ENCODE peak calls at places on chromosomes 7 and 10, in nine cellular contexts. V is putamen, A is T47D, I is NCI-H1092, U is SK-N-SH, K is NAMALWA, C is BJ, S is psoas muscle, P is activated T-cell treated with anti-CD3 and anti-CD28 coated beads for 48 hours. M is an unnamed sample.

GRCh38 chr10:88147000-88147798 is 283.8 kb downstream of the PTEN start:
- DNase-seq in U (no peak), C (no peak), A (no peak), K (no peak), V (no peak), P (no peak), I (no peak), S (peak; percentile 17), M (peak; percentile 1)

GRCh38 chr10:66218258-66218657 is 707.6 kb upstream of the LRRTM3 start:
- DNase-seq in A (no peak), U (no peak), S (no peak), I (no peak), P (no peak), C (no peak), K (no peak), V (no peak), M (no peak)

GRCh38 chr7:74657692-74658170 is at the start of gene GTF2I:
- DNase-seq in P (no peak), S (no peak), V (no peak), K (peak; percentile 81), I (peak; percentile 65), U (no peak), A (no peak), C (no peak), M (no peak)

GRCh38 chr7:97844036-97844435 is 28.2 kb downstream of the ASNS start:
- DNase-seq in C (no peak), P (no peak), K (no peak), I (no peak), S (no peak), U (peak; percentile 35), A (peak; percentile 35), V (no peak), M (no peak)

GRCh38 chr10:62719058-62719457 is 85.5 kb upstream of the ADO start:
- DNase-seq in P (no peak), C (no peak), K (no peak), U (no peak), S (no peak), I (no peak), A (no peak), V (no peak), M (no peak)

GRCh38 chr10:124719213-124719851 is 24.8 kb downstream of the FAM53B start:
- DNase-seq in I (peak; percentile 18), V (peak; percentile 96), P (peak; percentile 57), U (no peak), S (peak; percentile 59), C (no peak), A (peak; percentile 37), K (peak; percentile 78), M (peak; percentile 92)

GRCh38 chr7:711967-712600 is 14.4 kb upstream of the DNAAF5 start:
- DNase-seq in P (no peak), K (no peak), V (no peak), I (no peak), A (no peak), U (peak; percentile 83), S (no peak), C (no peak), M (no peak)

GRCh38 chr10:92727141-92727540 is 37.4 kb downstream of the HHEX start:
- DNase-seq in K (no peak), C (no peak), V (no peak), P (no peak), S (no peak), I (no peak), A (no peak), U (no peak), M (no peak)

GRCh38 chr10:97540669-97541500 is 31.7 kb upstream of the ANKRD2 start:
- DNase-seq in U (no peak), K (no peak), V (no peak), C (no peak), A (no peak), P (no peak), S (peak; percentile 48), I (no peak), M (no peak)

GRCh38 chr7:114889646-114890285 is 32.1 kb upstream of the MDFIC start:
- DNase-seq in K (no peak), A (no peak), C (peak; percentile 92), P (no peak), U (no peak), S (no peak), I (no peak), V (no peak), M (no peak)

GRCh38 chr7:82109288-82109687 is 334.3 kb downstream of the CACNA2D1 start:
- DNase-seq in S (no peak), A (no peak), P (no peak), I (no peak), V (no peak), U (no peak), C (peak; percentile 6), K (no peak), M (no peak)

M was measured in midbrain.